ENCODE peak calls at places on chromosomes 5 and 9, in nine cellular contexts. M, N, T, I, V, Q, D, C and L are unnamed samples.

GRCh38 chr9:116693233-116693731 is 6.2 kb downstream of the TRIM32 start:
- DNase-seq in D (no peak), N (peak; percentile 54), I (no peak), V (no peak), Q (no peak), M (no peak), T (peak; percentile 67), C (no peak), L (peak; percentile 82)

GRCh38 chr9:80873861-80874260 is 815.5 kb downstream of the TLE1 start:
- DNase-seq in D (no peak), C (no peak), V (no peak), T (no peak), N (peak; percentile 65), Q (no peak), M (peak; percentile 5), I (no peak), L (peak; percentile 72)

GRCh38 chr9:114184866-114185265 is 29.5 kb downstream of the COL27A1 start:
- DNase-seq in M (no peak), N (no peak), V (no peak), D (no peak), T (no peak), I (no peak), Q (peak; percentile 21), C (peak; percentile 19), L (no peak)

GRCh38 chr9:89543621-89544279 is 45.8 kb upstream of the SEMA4D start:
- DNase-seq in V (no peak), I (no peak), T (no peak), C (no peak), N (no peak), D (no peak), M (no peak), Q (no peak), L (no peak)

GRCh38 chr5:156824800-156825199 is 25.3 kb upstream of the PPP1R2B start:
- DNase-seq in C (no peak), Q (peak; percentile 22), I (no peak), D (peak; percentile 50), N (peak; percentile 58), V (no peak), T (peak; percentile 12), M (peak; percentile 69), L (no peak)

GRCh38 chr9:73042155-73042554 is 89.3 kb upstream of the ALDH1A1 start:
- DNase-seq in Q (no peak), T (peak; percentile 73), D (no peak), M (peak; percentile 46), I (no peak), N (no peak), V (no peak), C (no peak), L (peak; percentile 38)

GRCh38 chr9:95171001-95171400 is 146.5 kb downstream of the FANCC start:
- DNase-seq in I (no peak), N (peak; percentile 67), C (no peak), Q (peak; percentile 82), T (peak; percentile 67), D (no peak), M (no peak), V (no peak), L (peak; percentile 38)

GRCh38 chr5:57111993-57112392 is 61.9 kb upstream of the GPBP1 start:
- DNase-seq in T (no peak), I (no peak), N (no peak), M (no peak), C (no peak), Q (no peak), V (no peak), D (peak; percentile 3), L (no peak)

GRCh38 chr9:92988215-92988731 is 41.0 kb downstream of the FGD3 start:
- DNase-seq in Q (no peak), I (no peak), N (no peak), T (no peak), D (no peak), C (no peak), V (peak; percentile 82), M (no peak), L (no peak)

GRCh38 chr5:172910828-172911627 is 48.2 kb upstream of the RPL26L1 start:
- DNase-seq in V (peak; percentile 37), D (no peak), M (peak; percentile 67), I (peak; percentile 55), Q (peak; percentile 39), T (peak; percentile 57), N (peak; percentile 96), C (peak; percentile 83), L (peak; percentile 87)

GRCh38 chr9:130640681-130641080 is 23.7 kb upstream of the PRDM12 start:
- DNase-seq in I (no peak), D (no peak), T (no peak), V (no peak), M (no peak), Q (no peak), N (no peak), C (no peak), L (no peak)

GRCh38 chr5:32713396-32714381 is 2.6 kb downstream of the NPR3 start:
- DNase-seq in Q (no peak), N (peak; percentile 57), C (peak; percentile 60), V (peak; percentile 98), T (peak; percentile 54), M (peak; percentile 72), D (peak; percentile 30), I (no peak), L (peak; percentile 68)

GRCh38 chr5:127563133-127563532 is 45.7 kb downstream of the PRRC1 start:
- DNase-seq in C (no peak), I (no peak), T (no peak), M (no peak), D (no peak), V (no peak), N (no peak), Q (no peak), L (no peak)

GRCh38 chr9:77161191-77161590 is 16.1 kb upstream of the VPS13A start:
- DNase-seq in C (no peak), M (no peak), I (no peak), D (no peak), T (no peak), N (no peak), V (no peak), Q (no peak), L (no peak)

GRCh38 chr5:1318659-1319251 is 23.9 kb upstream of the TERT start:
- DNase-seq in Q (no peak), I (no peak), C (peak; percentile 43), N (no peak), T (no peak), V (no peak), M (no peak), D (no peak), L (no peak)

GRCh38 chr9:16867571-16868311 is 2.7 kb downstream of the BNC2 start:
- DNase-seq in D (no peak), C (no peak), T (peak; percentile 69), I (no peak), M (peak; percentile 40), Q (no peak), V (peak; percentile 20), N (peak; percentile 81), L (peak; percentile 81)

GRCh38 chr5:68269820-68270219 is 54.3 kb downstream of the PIK3R1 start:
- DNase-seq in M (no peak), D (no peak), V (no peak), C (no peak), Q (no peak), T (no peak), I (no peak), N (no peak), L (no peak)

GRCh38 chr9:31490551-31491106 is 893.8 kb upstream of the ACO1 start:
- DNase-seq in N (no peak), M (no peak), V (no peak), C (no peak), Q (no peak), I (no peak), D (no peak), T (no peak), L (no peak)

GRCh38 chr5:136036991-136037705 is 8.4 kb downstream of the TGFBI start:
- DNase-seq in D (no peak), I (no peak), N (peak; percentile 53), Q (no peak), M (peak; percentile 38), T (peak; percentile 98), C (no peak), V (no peak), L (peak; percentile 94)

GRCh38 chr5:147398860-147399259 is 111.0 kb downstream of the DPYSL3 start:
- DNase-seq in C (no peak), V (no peak), Q (no peak), I (no peak), D (no peak), N (no peak), T (no peak), M (peak; percentile 62), L (no peak)

GRCh38 chr5:175202461-175203065 is 241.4 kb downstream of the DRD1 start:
- DNase-seq in C (no peak), M (no peak), D (peak; percentile 46), Q (no peak), N (peak; percentile 71), I (no peak), T (peak; percentile 94), V (no peak), L (peak; percentile 68)

GRCh38 chr9:17839744-17840143 is 260.9 kb downstream of the SH3GL2 start:
- DNase-seq in C (no peak), V (no peak), I (no peak), T (no peak), N (no peak), M (no peak), Q (no peak), D (peak; percentile 6), L (no peak)

GRCh38 chr5:352639-353598 is 31.4 kb downstream of the AHRR start:
- DNase-seq in T (no peak), C (no peak), Q (no peak), D (no peak), N (no peak), M (peak; percentile 7), I (no peak), V (no peak), L (no peak)

GRCh38 chr5:178180141-178180863 is 6.9 kb downstream of the GMCL2 start:
- DNase-seq in T (no peak), C (no peak), V (no peak), D (no peak), N (no peak), I (no peak), M (no peak), Q (no peak), L (no peak)